ENCODE peak calls at places on chromosomes 1 and 21, in five cellular contexts. One of them, this sample, is unnamed.

GRCh38 chr1:69710484-69710883 is 142.8 kb downstream of the LRRC7 start:
- DNase-seq in effector memory CD4-positive, alpha-beta T cell: no peak
- DNase-seq in psoas muscle: no peak
- DNase-seq in cardiac muscle cell: peak; percentile 15
- DNase-seq in stomach: no peak
- DNase-seq in this sample: no peak

GRCh38 chr1:165816801-165817497 is 10.5 kb upstream of the UCK2 start:
- DNase-seq in effector memory CD4-positive, alpha-beta T cell: no peak
- DNase-seq in psoas muscle: no peak
- DNase-seq in cardiac muscle cell: no peak
- DNase-seq in stomach: no peak
- DNase-seq in this sample: no peak

GRCh38 chr1:236608930-236609726 is 4.8 kb upstream of the HEATR1 start:
- DNase-seq in effector memory CD4-positive, alpha-beta T cell: no peak
- DNase-seq in psoas muscle: peak; percentile 44
- DNase-seq in cardiac muscle cell: peak; percentile 86
- DNase-seq in stomach: peak; percentile 42
- DNase-seq in this sample: peak; percentile 22

GRCh38 chr1:26482921-26483320 is 10.7 kb downstream of the HMGN2 start:
- DNase-seq in effector memory CD4-positive, alpha-beta T cell: no peak
- DNase-seq in psoas muscle: no peak
- DNase-seq in cardiac muscle cell: peak; percentile 24
- DNase-seq in stomach: no peak
- DNase-seq in this sample: no peak

GRCh38 chr1:81458186-81458585 is 342.5 kb upstream of the ADGRL2 start:
- DNase-seq in effector memory CD4-positive, alpha-beta T cell: no peak
- DNase-seq in psoas muscle: no peak
- DNase-seq in cardiac muscle cell: no peak
- DNase-seq in stomach: no peak
- DNase-seq in this sample: no peak

GRCh38 chr1:173411835-173412742 is 65.0 kb upstream of the PRDX6 start:
- DNase-seq in effector memory CD4-positive, alpha-beta T cell: no peak
- DNase-seq in psoas muscle: no peak
- DNase-seq in cardiac muscle cell: peak; percentile 81
- DNase-seq in stomach: no peak
- DNase-seq in this sample: no peak

GRCh38 chr21:16709866-16710550 is 802.8 kb upstream of the CXADR start:
- DNase-seq in effector memory CD4-positive, alpha-beta T cell: no peak
- DNase-seq in psoas muscle: no peak
- DNase-seq in cardiac muscle cell: peak; percentile 76
- DNase-seq in stomach: no peak
- DNase-seq in this sample: no peak

GRCh38 chr1:212528501-212528900 is 80.1 kb upstream of the ATF3 start:
- DNase-seq in effector memory CD4-positive, alpha-beta T cell: no peak
- DNase-seq in psoas muscle: no peak
- DNase-seq in cardiac muscle cell: no peak
- DNase-seq in stomach: no peak
- DNase-seq in this sample: no peak

GRCh38 chr1:219733511-219733910 is 120.6 kb upstream of the ZC3H11B start:
- DNase-seq in effector memory CD4-positive, alpha-beta T cell: no peak
- DNase-seq in psoas muscle: no peak
- DNase-seq in cardiac muscle cell: no peak
- DNase-seq in stomach: no peak
- DNase-seq in this sample: no peak

GRCh38 chr21:37208741-37209225 is 58.4 kb downstream of the VPS26C start:
- DNase-seq in effector memory CD4-positive, alpha-beta T cell: no peak
- DNase-seq in psoas muscle: no peak
- DNase-seq in cardiac muscle cell: no peak
- DNase-seq in stomach: no peak
- DNase-seq in this sample: no peak

GRCh38 chr1:38003261-38004250 is 1.8 kb downstream of the FHL3 start:
- DNase-seq in effector memory CD4-positive, alpha-beta T cell: no peak
- DNase-seq in psoas muscle: peak; percentile 78
- DNase-seq in cardiac muscle cell: peak; percentile 55
- DNase-seq in stomach: no peak
- DNase-seq in this sample: no peak

GRCh38 chr1:167221126-167221803 is 579 bp downstream of the POU2F1 start:
- DNase-seq in effector memory CD4-positive, alpha-beta T cell: peak; percentile 0
- DNase-seq in psoas muscle: peak; percentile 35
- DNase-seq in cardiac muscle cell: peak; percentile 16
- DNase-seq in stomach: peak; percentile 27
- DNase-seq in this sample: no peak

GRCh38 chr1:164771001-164771550 is 212.1 kb downstream of the PBX1 start:
- DNase-seq in effector memory CD4-positive, alpha-beta T cell: no peak
- DNase-seq in psoas muscle: no peak
- DNase-seq in cardiac muscle cell: no peak
- DNase-seq in stomach: no peak
- DNase-seq in this sample: no peak

GRCh38 chr1:147545133-147545532 is 3.8 kb downstream of the BCL9 start:
- DNase-seq in effector memory CD4-positive, alpha-beta T cell: peak; percentile 76
- DNase-seq in psoas muscle: peak; percentile 44
- DNase-seq in cardiac muscle cell: peak; percentile 48
- DNase-seq in stomach: peak; percentile 60
- DNase-seq in this sample: peak; percentile 98

GRCh38 chr1:99751877-99752504 is 14.4 kb downstream of the FRRS1 start:
- DNase-seq in effector memory CD4-positive, alpha-beta T cell: no peak
- DNase-seq in psoas muscle: no peak
- DNase-seq in cardiac muscle cell: no peak
- DNase-seq in stomach: no peak
- DNase-seq in this sample: no peak

GRCh38 chr1:27296773-27297214 is 25.2 kb upstream of the TMEM222 start:
- DNase-seq in effector memory CD4-positive, alpha-beta T cell: peak; percentile 41
- DNase-seq in psoas muscle: peak; percentile 75
- DNase-seq in cardiac muscle cell: peak; percentile 65
- DNase-seq in stomach: peak; percentile 70
- DNase-seq in this sample: no peak

GRCh38 chr1:150551784-150552691 is 2.8 kb downstream of the ADAMTSL4 start:
- DNase-seq in effector memory CD4-positive, alpha-beta T cell: no peak
- DNase-seq in psoas muscle: peak; percentile 91
- DNase-seq in cardiac muscle cell: peak; percentile 98
- DNase-seq in stomach: peak; percentile 65
- DNase-seq in this sample: no peak

GRCh38 chr21:43716376-43717165 is 2.4 kb upstream of the PDXK start:
- DNase-seq in effector memory CD4-positive, alpha-beta T cell: no peak
- DNase-seq in psoas muscle: no peak
- DNase-seq in cardiac muscle cell: no peak
- DNase-seq in stomach: no peak
- DNase-seq in this sample: no peak

GRCh38 chr1:154938604-154939399 is 2.3 kb upstream of the PMVK start:
- DNase-seq in effector memory CD4-positive, alpha-beta T cell: no peak
- DNase-seq in psoas muscle: no peak
- DNase-seq in cardiac muscle cell: no peak
- DNase-seq in stomach: no peak
- DNase-seq in this sample: no peak

GRCh38 chr1:12443151-12443550 is 174.9 kb downstream of the DHRS3 start:
- DNase-seq in effector memory CD4-positive, alpha-beta T cell: no peak
- DNase-seq in psoas muscle: no peak
- DNase-seq in cardiac muscle cell: no peak
- DNase-seq in stomach: no peak
- DNase-seq in this sample: no peak

GRCh38 chr1:174142836-174143235 is 16.5 kb upstream of the RABGAP1L start:
- DNase-seq in effector memory CD4-positive, alpha-beta T cell: no peak
- DNase-seq in psoas muscle: no peak
- DNase-seq in cardiac muscle cell: no peak
- DNase-seq in stomach: no peak
- DNase-seq in this sample: no peak

GRCh38 chr1:15459771-15460719 is 3.5 kb downstream of the CELA2A start:
- DNase-seq in effector memory CD4-positive, alpha-beta T cell: no peak
- DNase-seq in psoas muscle: no peak
- DNase-seq in cardiac muscle cell: no peak
- DNase-seq in stomach: no peak
- DNase-seq in this sample: no peak

GRCh38 chr1:201229095-201229494 is 38.5 kb downstream of the IGFN1 start:
- DNase-seq in effector memory CD4-positive, alpha-beta T cell: no peak
- DNase-seq in psoas muscle: no peak
- DNase-seq in cardiac muscle cell: no peak
- DNase-seq in stomach: no peak
- DNase-seq in this sample: no peak

GRCh38 chr1:94316183-94316582 is 78.8 kb upstream of the ARHGAP29 start:
- DNase-seq in effector memory CD4-positive, alpha-beta T cell: no peak
- DNase-seq in psoas muscle: no peak
- DNase-seq in cardiac muscle cell: no peak
- DNase-seq in stomach: no peak
- DNase-seq in this sample: no peak

GRCh38 chr1:178330848-178331497 is 165.8 kb downstream of the CLEC20A start:
- DNase-seq in effector memory CD4-positive, alpha-beta T cell: no peak
- DNase-seq in psoas muscle: no peak
- DNase-seq in cardiac muscle cell: no peak
- DNase-seq in stomach: no peak
- DNase-seq in this sample: no peak

GRCh38 chr1:44660176-44660575 is 14.1 kb downstream of the TMEM53 start:
- DNase-seq in effector memory CD4-positive, alpha-beta T cell: no peak
- DNase-seq in psoas muscle: peak; percentile 40
- DNase-seq in cardiac muscle cell: peak; percentile 50
- DNase-seq in stomach: peak; percentile 91
- DNase-seq in this sample: no peak

GRCh38 chr1:160853756-160854155 is 8.9 kb downstream of the CD244 start:
- DNase-seq in effector memory CD4-positive, alpha-beta T cell: no peak
- DNase-seq in psoas muscle: no peak
- DNase-seq in cardiac muscle cell: no peak
- DNase-seq in stomach: no peak
- DNase-seq in this sample: no peak

GRCh38 chr1:198681247-198681646 is 42.4 kb downstream of the PTPRC start:
- DNase-seq in effector memory CD4-positive, alpha-beta T cell: no peak
- DNase-seq in psoas muscle: no peak
- DNase-seq in cardiac muscle cell: peak; percentile 41
- DNase-seq in stomach: no peak
- DNase-seq in this sample: peak; percentile 75

GRCh38 chr1:221071761-221072160 is 192.5 kb downstream of the HLX start:
- DNase-seq in effector memory CD4-positive, alpha-beta T cell: no peak
- DNase-seq in psoas muscle: no peak
- DNase-seq in cardiac muscle cell: no peak
- DNase-seq in stomach: no peak
- DNase-seq in this sample: no peak

GRCh38 chr1:17116643-17117042 is 2.6 kb downstream of the PADI2 start:
- DNase-seq in effector memory CD4-positive, alpha-beta T cell: no peak
- DNase-seq in psoas muscle: no peak
- DNase-seq in cardiac muscle cell: no peak
- DNase-seq in stomach: no peak
- DNase-seq in this sample: no peak

GRCh38 chr1:96313216-96313615 is 408.4 kb upstream of the PTBP2 start:
- DNase-seq in effector memory CD4-positive, alpha-beta T cell: no peak
- DNase-seq in psoas muscle: no peak
- DNase-seq in cardiac muscle cell: peak; percentile 82
- DNase-seq in stomach: no peak
- DNase-seq in this sample: no peak

DNA sequence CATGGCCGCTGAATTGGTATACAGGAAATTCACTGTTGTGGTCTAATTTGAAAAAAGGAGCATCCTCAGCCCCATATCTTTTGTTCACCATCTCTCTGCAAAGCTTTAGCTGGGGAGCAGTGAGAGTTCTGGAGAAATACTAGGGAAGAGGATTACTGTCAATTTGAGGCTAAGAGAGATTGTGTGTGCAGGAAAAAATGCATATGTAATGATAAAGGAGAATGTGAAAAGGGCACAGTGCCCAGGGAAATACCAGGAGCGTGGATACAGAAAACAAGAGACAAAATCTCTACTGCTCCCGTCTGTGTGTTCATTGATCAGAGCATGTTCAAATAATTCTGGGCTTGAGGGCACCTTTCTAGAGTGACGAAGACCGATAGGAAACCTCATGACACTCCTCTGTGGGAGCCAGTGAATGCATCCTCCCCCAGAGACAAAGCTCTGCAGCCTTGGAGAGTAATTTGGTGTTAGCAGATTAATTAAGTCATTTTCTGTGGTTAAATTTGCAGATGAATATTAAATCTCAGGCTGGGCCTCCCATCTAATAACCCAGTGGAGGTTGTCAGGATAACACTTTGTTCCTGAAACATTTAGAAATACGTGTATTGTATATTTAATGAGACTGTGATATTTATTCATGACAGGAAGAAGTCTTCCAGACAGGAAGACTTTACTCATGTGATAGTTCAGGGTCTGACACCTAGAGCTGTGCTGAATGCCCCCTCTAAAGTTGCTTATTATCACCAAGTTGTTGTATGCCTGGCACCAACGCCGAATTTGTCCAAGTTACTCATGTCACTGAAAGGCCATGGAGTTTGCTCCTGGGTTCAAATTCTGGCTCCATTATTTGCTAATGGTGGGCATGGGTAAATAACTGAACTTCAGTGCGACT is 287.3 kb upstream of the SGIP1 start:
- DNase-seq in effector memory CD4-positive, alpha-beta T cell: no peak
- DNase-seq in psoas muscle: no peak
- DNase-seq in cardiac muscle cell: peak; percentile 60
- DNase-seq in stomach: no peak
- DNase-seq in this sample: no peak
- H3K4me3 ChIP-seq in effector memory CD4-positive, alpha-beta T cell: peak overlapping the region; percentile 1
- H3K4me3 ChIP-seq in psoas muscle: no peak overlapping the region
- H3K4me3 ChIP-seq in cardiac muscle cell: no peak overlapping the region
- H3K4me3 ChIP-seq in stomach: no peak overlapping the region
- H3K4me3 ChIP-seq in this sample: no peak overlapping the region

DNA sequence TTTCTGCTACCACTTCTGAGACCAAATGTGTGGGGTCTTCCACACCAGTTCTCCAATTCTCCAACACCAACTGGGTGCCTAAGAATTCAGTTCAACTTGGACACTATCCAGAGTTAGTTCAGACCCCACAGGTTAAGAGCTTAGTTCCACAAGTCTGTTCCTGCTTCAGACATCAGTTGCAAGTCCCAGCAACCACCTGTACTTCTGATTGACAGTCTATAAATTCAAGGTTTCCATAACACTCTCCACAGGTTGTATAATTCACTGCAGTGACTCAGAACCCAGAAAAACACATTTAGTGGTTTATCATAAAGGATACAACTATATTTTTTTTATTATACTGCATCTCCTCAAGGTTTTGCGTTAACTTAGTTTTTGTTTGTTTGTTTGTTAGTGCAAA is 18.7 kb downstream of the AK5 start:
- DNase-seq in effector memory CD4-positive, alpha-beta T cell: no peak
- DNase-seq in psoas muscle: no peak
- DNase-seq in cardiac muscle cell: no peak
- DNase-seq in stomach: no peak
- DNase-seq in this sample: no peak
- H3K4me3 ChIP-seq in effector memory CD4-positive, alpha-beta T cell: no peak overlapping the region
- H3K4me3 ChIP-seq in psoas muscle: no peak overlapping the region
- H3K4me3 ChIP-seq in cardiac muscle cell: no peak overlapping the region
- H3K4me3 ChIP-seq in stomach: no peak overlapping the region
- H3K4me3 ChIP-seq in this sample: no peak overlapping the region

GRCh38 chr1:158113759-158114127 is 67.0 kb upstream of the CD1D start:
- DNase-seq in effector memory CD4-positive, alpha-beta T cell: no peak
- DNase-seq in psoas muscle: no peak
- DNase-seq in cardiac muscle cell: no peak
- DNase-seq in stomach: no peak
- DNase-seq in this sample: no peak
- H3K4me3 ChIP-seq in effector memory CD4-positive, alpha-beta T cell: peak overlapping the region; percentile 30
- H3K4me3 ChIP-seq in psoas muscle: peak overlapping the region; percentile 65
- H3K4me3 ChIP-seq in cardiac muscle cell: peak overlapping the region; percentile 55
- H3K4me3 ChIP-seq in stomach: peak overlapping the region; percentile 51
- H3K4me3 ChIP-seq in this sample: peak overlapping the region; percentile 53

DNA sequence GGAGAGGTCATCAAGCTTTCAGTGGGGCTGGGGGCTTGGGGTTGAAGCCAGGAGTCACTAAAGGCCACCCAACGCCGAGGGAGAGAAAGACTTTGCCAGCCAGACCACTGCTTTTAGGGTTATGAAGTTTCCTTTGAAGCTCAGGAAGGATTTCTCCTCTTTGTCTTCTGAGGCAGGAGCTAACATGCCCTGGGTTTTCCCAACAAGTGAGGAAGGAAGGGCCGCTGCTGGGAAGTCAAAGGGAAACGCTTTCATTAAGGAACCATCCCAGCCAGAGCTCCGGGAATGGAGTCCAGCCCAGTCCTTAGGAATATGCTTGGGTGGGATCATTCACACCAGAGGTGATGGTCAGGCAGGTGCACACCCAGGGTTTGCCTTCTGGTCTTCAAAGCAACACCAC is 436.9 kb downstream of the PRDM2 start:
- DNase-seq in effector memory CD4-positive, alpha-beta T cell: no peak
- DNase-seq in psoas muscle: no peak
- DNase-seq in cardiac muscle cell: no peak
- DNase-seq in stomach: no peak
- DNase-seq in this sample: no peak
- H3K4me3 ChIP-seq in effector memory CD4-positive, alpha-beta T cell: no peak overlapping the region
- H3K4me3 ChIP-seq in psoas muscle: no peak overlapping the region
- H3K4me3 ChIP-seq in cardiac muscle cell: no peak overlapping the region
- H3K4me3 ChIP-seq in stomach: no peak overlapping the region
- H3K4me3 ChIP-seq in this sample: no peak overlapping the region

This sample was measured in Jurkat, Clone E6-1.